ENCODE peak calls at places on chromosomes 16 and 17, in four cellular contexts. T, F, H and Y are unnamed samples.

GRCh38 chr16:20410153-20410723 is 904 bp downstream of the ACSM5 start:
- DNase-seq in H (no peak), T (no peak), F (no peak), Y (no peak)

GRCh38 chr16:85137323-85138072 is 25.2 kb upstream of the CIBAR2 start:
- DNase-seq in H (peak; percentile 36), F (peak; percentile 95), T (no peak), Y (peak; percentile 86)

GRCh38 chr16:51569204-51569911 is 418.3 kb upstream of the SALL1 start:
- DNase-seq in T (no peak), F (no peak), H (no peak), Y (no peak)

GRCh38 chr17:17809527-17810373 is 27.0 kb downstream of the SREBF1 start:
- DNase-seq in H (no peak), T (no peak), F (peak; percentile 82), Y (no peak)

GRCh38 chr17:38912221-38912813 is 13.1 kb upstream of the LASP1NB start:
- DNase-seq in H (no peak), T (no peak), F (no peak), Y (no peak)

GRCh38 chr17:81563861-81564586 is 11.9 kb upstream of the FAAP100 start:
- DNase-seq in F (no peak), H (no peak), T (no peak), Y (no peak)

GRCh38 chr16:30637952-30638351 is 12.8 kb upstream of the PRR14 start:
- DNase-seq in T (no peak), F (no peak), H (no peak), Y (no peak)

GRCh38 chr17:32722733-32723132 is 154.2 kb downstream of the MYO1D start:
- DNase-seq in T (no peak), F (no peak), H (no peak), Y (no peak)

GRCh38 chr17:2351269-2351668 is 14.0 kb downstream of the SGSM2 start:
- DNase-seq in T (no peak), F (peak; percentile 13), H (no peak), Y (no peak)

GRCh38 chr16:379183-379960 is 2.4 kb downstream of the PGAP6 start:
- DNase-seq in F (peak; percentile 90), H (no peak), T (no peak), Y (no peak)

GRCh38 chr16:11047057-11047456 is 102.7 kb downstream of the CLEC16A start:
- DNase-seq in T (no peak), H (no peak), F (no peak), Y (no peak)

GRCh38 chr17:55301521-55302406 is 37.0 kb downstream of the HLF start:
- DNase-seq in F (no peak), T (no peak), H (no peak), Y (no peak)

GRCh38 chr17:7561589-7562207 is at the start of gene SENP3:
- DNase-seq in H (peak; percentile 38), F (peak; percentile 98), T (peak; percentile 92), Y (peak; percentile 48)

GRCh38 chr17:48835971-48836370 is 5.1 kb downstream of the CALCOCO2 start:
- DNase-seq in F (no peak), H (no peak), T (no peak), Y (no peak)

GRCh38 chr16:89401641-89402445 is 88.5 kb downstream of the ANKRD11 start:
- DNase-seq in T (no peak), F (peak; percentile 62), H (no peak), Y (no peak)

GRCh38 chr17:20784100-20784665 is 204.7 kb downstream of the CDRT15L2 start:
- DNase-seq in H (no peak), F (no peak), T (no peak), Y (no peak)

GRCh38 chr16:72666267-72666666 is 381.7 kb downstream of the ZFHX3 start:
- DNase-seq in H (no peak), F (no peak), T (no peak), Y (no peak)

GRCh38 chr16:28308794-28309535 is 16.6 kb downstream of the SBK1 start:
- DNase-seq in T (no peak), F (no peak), H (no peak), Y (no peak)

GRCh38 chr16:50611332-50611934 is 63.2 kb downstream of the NKD1 start:
- DNase-seq in H (no peak), F (no peak), T (no peak), Y (no peak)

GRCh38 chr17:58091024-58091567 is 7.9 kb downstream of the DYNLL2 start:
- DNase-seq in F (no peak), H (no peak), T (no peak), Y (no peak)

GRCh38 chr16:23148513-23149266 is 562 bp downstream of the USP31 start:
- DNase-seq in T (peak; percentile 55), H (no peak), F (peak; percentile 89), Y (peak; percentile 52)

GRCh38 chr17:3710951-3711383 is 12.7 kb upstream of the HASPIN start:
- DNase-seq in H (no peak), T (peak; percentile 71), F (no peak), Y (no peak)

GRCh38 chr16:4660454-4661007 is 32.8 kb upstream of the NUDT16L1 start:
- DNase-seq in F (peak; percentile 89), H (no peak), T (peak; percentile 79), Y (peak; percentile 82)

GRCh38 chr16:11260596-11260966 is 4.6 kb upstream of the SOCS1 start:
- DNase-seq in T (no peak), F (no peak), H (no peak), Y (no peak)

GRCh38 chr17:64326420-64327054 is 63.5 kb upstream of the TEX2 start:
- DNase-seq in H (no peak), T (no peak), F (peak; percentile 92), Y (no peak)